ENCODE peak calls at places on chromosomes 7 and 10, in seven cellular contexts. K is fibroblast of lung; D is tibial artery; G is mucosa of descending colon; C is thoracic aorta; S is CD8-positive, alpha-beta T cell; M is ascending aorta. Y is an unnamed sample.
A peak's percentile ranks its signal among the peaks of the same experiment; 100 is the strongest.

GRCh38 chr10:24456319-24456718 is 247.4 kb downstream of the KIAA1217 start:
- DNase-seq in K (peak; percentile 90), M (no peak), S (no peak), C (no peak), G (no peak), D (no peak), Y (no peak)

GRCh38 chr7:28855538-28856217 is 102.5 kb downstream of the TRIL start:
- DNase-seq in S (no peak), K (peak; percentile 59), G (no peak), C (no peak), D (no peak), M (no peak), Y (no peak)

GRCh38 chr7:95404316-95404715 is 8.1 kb upstream of the PON3 start:
- DNase-seq in C (no peak), K (peak; percentile 37), M (no peak), G (peak; percentile 26), S (no peak), D (no peak), Y (no peak)

GRCh38 chr7:82443801-82444219 is 233 bp upstream of the CACNA2D1 start:
- DNase-seq in D (peak; percentile 85), G (peak; percentile 73), M (peak; percentile 90), K (peak; percentile 93), C (peak; percentile 66), S (no peak), Y (peak; percentile 75)

GRCh38 chr7:140867467-140868314 is 57.0 kb downstream of the BRAF start:
- DNase-seq in C (no peak), S (no peak), M (no peak), D (no peak), G (no peak), K (no peak), Y (no peak)

GRCh38 chr10:72730462-72730861 is 38.5 kb downstream of the MCU start:
- DNase-seq in K (peak; percentile 47), G (no peak), M (no peak), S (no peak), D (no peak), C (no peak), Y (no peak)

GRCh38 chr10:33229252-33229943 is 105.1 kb downstream of the NRP1 start:
- DNase-seq in D (no peak), K (no peak), C (no peak), G (no peak), S (no peak), M (no peak), Y (no peak)

GRCh38 chr7:36360244-36360643 is 29.4 kb upstream of the ANLN start:
- DNase-seq in M (no peak), D (no peak), S (no peak), K (no peak), C (no peak), G (no peak), Y (no peak)

GRCh38 chr7:130022115-130022514 is 29.1 kb downstream of the ZC3HC1 start:
- DNase-seq in D (no peak), S (no peak), M (no peak), C (no peak), K (no peak), G (no peak), Y (no peak)

GRCh38 chr10:49647985-49648795 is 31.3 kb upstream of the C10orf53 start:
- DNase-seq in G (no peak), C (no peak), S (no peak), K (no peak), M (peak; percentile 38), D (no peak), Y (peak; percentile 5)

GRCh38 chr10:17316488-17317170 is 88.6 kb downstream of the VIM start:
- DNase-seq in M (no peak), D (no peak), C (no peak), S (no peak), G (no peak), K (no peak), Y (no peak)

GRCh38 chr10:96138102-96138501 is 8.0 kb downstream of the ZNF518A start:
- DNase-seq in M (no peak), S (no peak), C (no peak), D (no peak), K (no peak), G (no peak), Y (no peak)

GRCh38 chr7:104971290-104972071 is 42.5 kb upstream of the KMT2E start:
- DNase-seq in G (no peak), K (peak; percentile 44), M (peak; percentile 81), S (no peak), D (peak; percentile 70), C (no peak), Y (no peak)
- H3K36me3 ChIP-seq in G (no peaks in the 10 kb centered on the region), K (no peaks in the 10 kb centered on the region), M (no peaks in the 10 kb centered on the region), S (no peaks in the 10 kb centered on the region), D (no peaks in the 10 kb centered on the region), C (no peaks in the 10 kb centered on the region), Y (no peaks in the 10 kb centered on the region)

DNA sequence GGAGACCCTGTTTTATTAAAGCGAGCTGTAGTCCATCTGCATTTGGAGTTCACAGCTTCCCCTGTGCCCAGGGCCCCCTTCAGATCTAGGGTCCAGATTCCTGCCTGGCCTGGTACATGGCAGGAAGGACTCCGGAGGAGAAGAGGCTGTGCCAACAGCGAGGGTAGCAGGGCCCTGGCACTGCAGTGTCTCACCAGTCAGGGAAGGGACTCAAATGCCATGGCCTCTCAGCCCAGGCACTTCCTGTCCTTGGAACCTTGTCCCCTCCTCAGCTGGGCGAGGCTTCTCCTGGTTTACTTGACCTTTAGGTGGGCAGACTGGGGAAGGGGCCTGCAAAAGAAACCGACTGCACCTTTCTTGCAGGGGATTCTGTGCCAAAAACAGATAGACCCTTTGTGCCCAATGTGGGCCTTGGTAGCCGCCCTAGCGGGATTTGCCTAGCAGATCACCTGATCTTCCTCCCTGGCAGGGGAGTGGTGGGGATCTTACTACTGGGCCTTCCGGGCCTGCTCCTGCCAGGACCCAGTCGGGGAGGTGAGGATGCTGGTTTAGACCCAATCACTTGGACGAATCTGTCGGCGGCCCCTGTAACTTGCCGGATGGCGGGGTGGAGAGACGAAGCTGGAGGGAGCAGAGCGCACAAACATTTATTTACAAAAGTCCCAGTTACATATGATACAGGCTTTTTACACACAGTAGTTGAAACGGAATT is 161.9 kb downstream of the RNF216 start:
- DNase-seq in D (no peak), S (no peak), K (no peak), G (no peak), C (no peak), M (no peak), Y (no peak)
- H3K36me3 ChIP-seq in D (peaks cover 46% of the 10 kb centered on the region), S (peaks cover 9% of the 10 kb centered on the region), K (peaks cover 20% of the 10 kb centered on the region), G (peaks cover 5% of the 10 kb centered on the region), C (peaks cover 45% of the 10 kb centered on the region), M (peaks cover 42% of the 10 kb centered on the region), Y (peaks cover 14% of the 10 kb centered on the region)

GRCh38 chr7:98957766-98958165 is 79.4 kb downstream of the TRRAP start:
- DNase-seq in C (no peak), S (no peak), K (no peak), D (no peak), G (no peak), M (peak; percentile 35), Y (no peak)
- H3K36me3 ChIP-seq in C (peaks cover 87% of the 10 kb centered on the region), S (peaks cover 81% of the 10 kb centered on the region), K (peaks cover 44% of the 10 kb centered on the region), D (peaks cover 100% of the 10 kb centered on the region), G (peaks cover 39% of the 10 kb centered on the region), M (peaks cover 95% of the 10 kb centered on the region), Y (peaks cover 43% of the 10 kb centered on the region)

GRCh38 chr7:882336-883028 is 6.1 kb downstream of the GET4 start:
- DNase-seq in M (no peak), G (peak; percentile 36), D (no peak), S (no peak), K (no peak), C (no peak), Y (peak; percentile 30)
- H3K36me3 ChIP-seq in M (peaks cover 16% of the 10 kb centered on the region), G (no peaks in the 10 kb centered on the region), D (peaks cover 15% of the 10 kb centered on the region), S (peaks cover 20% of the 10 kb centered on the region), K (peaks cover 11% of the 10 kb centered on the region), C (peaks cover 17% of the 10 kb centered on the region), Y (peaks cover 6% of the 10 kb centered on the region)

GRCh38 chr7:151032936-151033863 is 5.0 kb downstream of the ABCB8 start:
- DNase-seq in D (no peak), G (no peak), S (no peak), C (no peak), M (no peak), K (no peak), Y (no peak)
- H3K36me3 ChIP-seq in D (peaks cover 36% of the 10 kb centered on the region), G (no peaks in the 10 kb centered on the region), S (peaks cover 5% of the 10 kb centered on the region), C (peaks cover 20% of the 10 kb centered on the region), M (peaks cover 32% of the 10 kb centered on the region), K (peaks cover 17% of the 10 kb centered on the region), Y (peaks cover 16% of the 10 kb centered on the region)

DNA sequence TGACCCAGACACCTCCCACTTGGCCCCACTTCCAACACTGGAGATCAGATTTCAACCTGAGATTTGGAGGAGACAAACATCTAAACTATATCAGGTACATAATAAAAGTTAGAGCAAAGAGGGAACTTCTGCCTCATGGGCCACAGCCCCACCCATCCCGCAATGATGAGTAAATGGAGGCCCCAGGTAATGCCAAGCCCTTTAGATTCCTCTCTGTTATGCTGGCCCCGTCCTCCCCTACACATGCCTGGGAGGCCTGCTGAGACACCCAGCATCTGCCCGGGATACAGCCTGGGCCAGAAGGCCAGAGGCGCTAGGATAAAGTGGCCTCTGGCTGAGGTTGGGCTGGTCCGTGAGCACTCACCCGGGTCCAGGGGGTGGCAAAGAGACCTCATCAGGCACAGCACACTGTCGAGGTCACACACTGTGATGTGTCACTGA is 185.5 kb upstream of the SH2B2 start:
- DNase-seq in G (no peak), C (no peak), D (no peak), S (no peak), K (no peak), M (no peak), Y (no peak)
- H3K36me3 ChIP-seq in G (no peaks in the 10 kb centered on the region), C (peaks cover 16% of the 10 kb centered on the region), D (peaks cover 31% of the 10 kb centered on the region), S (no peaks in the 10 kb centered on the region), K (no peaks in the 10 kb centered on the region), M (peaks cover 52% of the 10 kb centered on the region), Y (no peaks in the 10 kb centered on the region)